ENCODE peak calls at places on chromosomes 2 and 18, in four cellular contexts. One of them, this sample, is unnamed.

GRCh38 chr18:24616638-24617037 is 156.2 kb downstream of the HRH4 start:
- DNase-seq in GM12878: no peak
- DNase-seq in HepG2: no peak
- DNase-seq in H1: no peak
- DNase-seq in this sample: peak; percentile 22

GRCh38 chr2:26333286-26333685 is 12.7 kb upstream of the SELENOI start:
- DNase-seq in GM12878: no peak
- DNase-seq in HepG2: peak; percentile 85
- DNase-seq in H1: no peak
- DNase-seq in this sample: no peak

GRCh38 chr2:45027051-45027450 is 17.8 kb upstream of the SIX2 start:
- DNase-seq in GM12878: no peak
- DNase-seq in HepG2: no peak
- DNase-seq in H1: no peak
- DNase-seq in this sample: no peak

GRCh38 chr2:3913252-3913651 is 209.9 kb downstream of the DCDC2C start:
- DNase-seq in GM12878: no peak
- DNase-seq in HepG2: no peak
- DNase-seq in H1: no peak
- DNase-seq in this sample: no peak

GRCh38 chr18:21703241-21703820 is 1.2 kb downstream of the ABHD3 start:
- DNase-seq in GM12878: peak; percentile 17
- DNase-seq in HepG2: no peak
- DNase-seq in H1: no peak
- DNase-seq in this sample: no peak

GRCh38 chr2:98763209-98763951 is 32.4 kb upstream of the MGAT4A start:
- DNase-seq in GM12878: no peak
- DNase-seq in HepG2: no peak
- DNase-seq in H1: no peak
- DNase-seq in this sample: no peak

GRCh38 chr2:144330951-144331651 is 188.8 kb downstream of the ZEB2 start:
- DNase-seq in GM12878: no peak
- DNase-seq in HepG2: no peak
- DNase-seq in H1: no peak
- DNase-seq in this sample: no peak

GRCh38 chr2:238444242-238444641 is 17.5 kb downstream of the ASB1 start:
- DNase-seq in GM12878: no peak
- DNase-seq in HepG2: no peak
- DNase-seq in H1: no peak
- DNase-seq in this sample: no peak

GRCh38 chr18:64037812-64038414 is 68.0 kb downstream of the SERPINB8 start:
- DNase-seq in GM12878: no peak
- DNase-seq in HepG2: peak; percentile 50
- DNase-seq in H1: no peak
- DNase-seq in this sample: peak; percentile 39

GRCh38 chr18:58110398-58110797 is 66.4 kb downstream of the NEDD4L start:
- DNase-seq in GM12878: peak; percentile 61
- DNase-seq in HepG2: no peak
- DNase-seq in H1: no peak
- DNase-seq in this sample: no peak

GRCh38 chr2:174877796-174878195 is 113.5 kb upstream of the CHRNA1 start:
- DNase-seq in GM12878: no peak
- DNase-seq in HepG2: no peak
- DNase-seq in H1: no peak
- DNase-seq in this sample: no peak

GRCh38 chr2:98334439-98335078 is 11.7 kb upstream of the CNGA3 start:
- DNase-seq in GM12878: no peak
- DNase-seq in HepG2: no peak
- DNase-seq in H1: no peak
- DNase-seq in this sample: peak; percentile 70

GRCh38 chr2:177332041-177332991 is 60.3 kb upstream of the AGPS start:
- DNase-seq in GM12878: peak; percentile 45
- DNase-seq in HepG2: peak; percentile 74
- DNase-seq in H1: no peak
- DNase-seq in this sample: peak; percentile 73
- TF ChIP-seq SUZ12 in GM12878: no peak
- TF ChIP-seq SUZ12 in HepG2: no peak
- TF ChIP-seq SUZ12 in H1: no peak
- TF ChIP-seq SUZ12 in this sample: no peak

GRCh38 chr2:241441492-241441891 is 66.9 kb downstream of the STK25 start:
- DNase-seq in GM12878: no peak
- DNase-seq in HepG2: no peak
- DNase-seq in H1: no peak
- DNase-seq in this sample: no peak
- H3K36me3 ChIP-seq in GM12878: peaks cover 12% of the 10 kb centered on the region
- H3K36me3 ChIP-seq in HepG2: peaks cover 21% of the 10 kb centered on the region
- H3K36me3 ChIP-seq in H1: peaks cover 2% of the 10 kb centered on the region
- H3K36me3 ChIP-seq in this sample: peaks cover 68% of the 10 kb centered on the region

GRCh38 chr2:158291544-158292175 is 164.9 kb downstream of the CCDC148 start:
- DNase-seq in GM12878: no peak
- DNase-seq in HepG2: no peak
- DNase-seq in H1: no peak
- DNase-seq in this sample: no peak
- TF ChIP-seq SUZ12 in GM12878: no peak
- TF ChIP-seq SUZ12 in HepG2: no peak
- TF ChIP-seq SUZ12 in H1: no peak
- TF ChIP-seq SUZ12 in this sample: no peak

DNA sequence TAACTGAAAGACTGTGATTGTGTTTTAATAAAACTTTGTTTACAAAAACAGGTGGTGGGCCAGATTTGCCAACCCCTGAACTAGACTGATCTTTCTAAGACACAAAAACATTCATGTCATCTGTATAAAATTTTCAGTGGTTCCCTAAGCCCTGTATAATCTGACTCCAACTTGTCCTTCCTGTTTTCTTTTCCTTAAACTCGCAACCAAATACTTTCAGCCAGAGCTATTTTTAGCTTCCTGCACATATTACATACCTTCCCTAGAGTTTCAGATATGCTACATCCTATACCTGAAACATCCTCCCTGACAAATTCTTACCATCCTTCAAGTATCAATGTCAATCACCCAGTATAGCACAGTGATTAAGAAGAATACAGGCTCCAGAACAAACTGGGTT is 4.8 kb downstream of the GCFC2 start:
- DNase-seq in GM12878: no peak
- DNase-seq in HepG2: no peak
- DNase-seq in H1: no peak
- DNase-seq in this sample: no peak
- H3K36me3 ChIP-seq in GM12878: no peaks in the 10 kb centered on the region
- H3K36me3 ChIP-seq in HepG2: peaks cover 8% of the 10 kb centered on the region
- H3K36me3 ChIP-seq in H1: peaks cover 2% of the 10 kb centered on the region
- H3K36me3 ChIP-seq in this sample: peaks cover 37% of the 10 kb centered on the region

DNA sequence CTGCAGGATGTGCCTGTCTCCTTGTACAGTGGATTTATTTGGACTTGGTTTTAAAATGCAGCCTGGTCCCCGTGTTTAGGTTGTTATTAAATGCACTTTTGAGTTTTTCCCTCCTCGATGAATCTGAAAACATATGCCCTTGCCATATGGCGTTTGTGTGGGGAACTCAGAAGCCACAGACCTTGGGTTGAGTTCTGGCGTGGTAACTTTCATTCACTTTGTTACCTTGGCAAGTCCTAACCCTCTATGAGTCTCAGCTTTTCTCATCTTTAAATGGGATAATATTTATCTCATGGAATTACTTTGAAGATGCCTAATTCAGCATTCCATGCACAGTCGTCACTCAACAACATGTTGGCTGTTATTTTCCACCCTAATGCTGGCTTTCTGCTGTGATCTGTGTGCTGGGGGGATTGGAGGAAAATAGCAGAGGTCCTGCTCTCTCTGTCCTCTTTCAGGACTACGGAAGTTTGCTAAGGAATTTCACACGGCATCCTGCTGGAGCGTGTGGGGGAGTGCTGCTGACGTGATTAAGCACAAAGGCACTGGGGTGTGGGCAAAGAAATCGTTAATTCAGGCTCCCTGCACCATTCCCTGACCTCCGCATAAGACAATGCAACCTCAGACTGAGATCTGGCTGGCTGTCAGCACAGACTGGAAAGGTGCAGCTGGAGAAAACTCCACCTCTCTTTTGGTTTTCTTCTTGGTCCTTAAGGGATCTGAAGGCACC is 61.7 kb downstream of the LDLRAD4 start:
- DNase-seq in GM12878: no peak
- DNase-seq in HepG2: no peak
- DNase-seq in H1: no peak
- DNase-seq in this sample: peak; percentile 44
- TF ChIP-seq SUZ12 in GM12878: no peak
- TF ChIP-seq SUZ12 in HepG2: no peak
- TF ChIP-seq SUZ12 in H1: no peak
- TF ChIP-seq SUZ12 in this sample: no peak

This sample was measured in NT2/D1.